ENCODE peak calls at places on chromosomes 13 and 19, in six cellular contexts. J is lower lobe of right lung, X is prostate gland, D is IMR-90, A is heart left ventricle, H is ascending aorta. N is an unnamed sample.

GRCh38 chr13:97574926-97575325 is 141.0 kb downstream of the RAP2A start:
- DNase-seq in D (peak; percentile 52), A (no peak), H (no peak), X (no peak), J (no peak), N (no peak)

GRCh38 chr13:32726374-32727037 is 140.3 kb downstream of the PDS5B start:
- DNase-seq in H (no peak), A (no peak), X (no peak), D (no peak), J (no peak), N (no peak)

GRCh38 chr19:38032951-38033350 is 125.9 kb downstream of the SIPA1L3 start:
- DNase-seq in X (no peak), D (no peak), H (no peak), A (no peak), J (no peak), N (no peak)

GRCh38 chr13:114034481-114034891 is 60.6 kb upstream of the C13orf46 start:
- DNase-seq in J (no peak), D (peak; percentile 80), A (no peak), X (no peak), H (no peak), N (peak; percentile 63)

GRCh38 chr13:50512602-50513527 is 330.6 kb downstream of the DLEU7 start:
- DNase-seq in X (peak; percentile 48), J (peak; percentile 77), D (peak; percentile 61), A (peak; percentile 68), H (peak; percentile 79), N (peak; percentile 76)

GRCh38 chr19:10975374-10976036 is 14.7 kb downstream of the SMARCA4 start:
- DNase-seq in X (no peak), D (peak; percentile 66), J (no peak), A (peak; percentile 53), H (peak; percentile 72), N (peak; percentile 47)

GRCh38 chr13:98273824-98274786 is 97.0 kb upstream of the RNF113B start:
- DNase-seq in D (peak; percentile 40), X (no peak), H (no peak), A (no peak), J (no peak), N (no peak)

GRCh38 chr13:20772401-20773131 is 1.2 kb downstream of the EEF1AKMT1 start:
- DNase-seq in J (no peak), D (peak; percentile 1), A (no peak), X (no peak), H (no peak), N (peak; percentile 8)

GRCh38 chr13:83867708-83868107 is 14.6 kb downstream of the SLITRK1 start:
- DNase-seq in X (no peak), A (no peak), D (no peak), H (no peak), J (no peak), N (no peak)

GRCh38 chr13:82962422-82962821 is 919.9 kb downstream of the SLITRK1 start:
- DNase-seq in D (no peak), J (no peak), X (no peak), A (no peak), H (no peak), N (no peak)

GRCh38 chr19:48717059-48717395 is 2.5 kb downstream of the MAMSTR start:
- DNase-seq in D (peak; percentile 52), X (no peak), A (no peak), H (no peak), J (no peak), N (no peak)

GRCh38 chr13:30247406-30247805 is 59.9 kb downstream of the KATNAL1 start:
- DNase-seq in J (no peak), A (no peak), H (no peak), X (no peak), D (no peak), N (no peak)

GRCh38 chr13:26328326-26328725 is 74.4 kb downstream of the CDK8 start:
- DNase-seq in X (no peak), A (no peak), H (no peak), D (no peak), J (no peak), N (no peak)

GRCh38 chr19:47436712-47437401 is 17.5 kb upstream of the MEIS3 start:
- DNase-seq in H (peak; percentile 86), J (peak; percentile 84), X (peak; percentile 77), D (peak; percentile 47), A (peak; percentile 69), N (no peak)

GRCh38 chr13:113096052-113096744 is 9.4 kb upstream of the F7 start:
- DNase-seq in X (no peak), J (no peak), A (no peak), H (no peak), D (no peak), N (no peak)

GRCh38 chr13:49020940-49021548 is 45.3 kb downstream of the FNDC3A start:
- DNase-seq in A (no peak), D (no peak), X (no peak), H (no peak), J (no peak), N (peak; percentile 30)

GRCh38 chr13:35566340-35566739 is 89.9 kb upstream of the MAB21L1 start:
- DNase-seq in D (no peak), X (no peak), H (no peak), J (no peak), A (no peak), N (no peak)

GRCh38 chr19:9914315-9915207 is 21.8 kb downstream of the OLFM2 start:
- DNase-seq in A (peak; percentile 77), H (peak; percentile 83), J (peak; percentile 76), D (peak; percentile 77), X (peak; percentile 62), N (peak; percentile 73)

GRCh38 chr19:29193116-29193515 is 19.8 kb downstream of the UQCRFS1 start:
- DNase-seq in H (no peak), X (no peak), D (no peak), A (no peak), J (no peak), N (no peak)

GRCh38 chr13:110387451-110388140 is 80.5 kb downstream of the COL4A2 start:
- DNase-seq in X (peak; percentile 37), J (no peak), A (peak; percentile 82), D (peak; percentile 84), H (peak; percentile 94), N (peak; percentile 50)

GRCh38 chr19:4337906-4338440 is 654 bp downstream of the STAP2 start:
- DNase-seq in J (no peak), X (no peak), A (no peak), D (no peak), H (no peak), N (peak; percentile 42)

GRCh38 chr19:4334929-4335833 is 3.4 kb downstream of the STAP2 start:
- DNase-seq in X (no peak), J (no peak), H (no peak), D (no peak), A (no peak), N (no peak)

GRCh38 chr19:4342421-4343055 is 824 bp upstream of the MPND start:
- DNase-seq in J (peak; percentile 96), H (peak; percentile 99), A (peak; percentile 97), D (peak; percentile 100), X (peak; percentile 99), N (peak; percentile 100)

GRCh38 chr19:4343056-4343844 is at the start of gene MPND:
- DNase-seq in J (peak; percentile 96), A (peak; percentile 94), X (peak; percentile 91), D (peak; percentile 64), H (peak; percentile 96), N (peak; percentile 76)

DNA sequence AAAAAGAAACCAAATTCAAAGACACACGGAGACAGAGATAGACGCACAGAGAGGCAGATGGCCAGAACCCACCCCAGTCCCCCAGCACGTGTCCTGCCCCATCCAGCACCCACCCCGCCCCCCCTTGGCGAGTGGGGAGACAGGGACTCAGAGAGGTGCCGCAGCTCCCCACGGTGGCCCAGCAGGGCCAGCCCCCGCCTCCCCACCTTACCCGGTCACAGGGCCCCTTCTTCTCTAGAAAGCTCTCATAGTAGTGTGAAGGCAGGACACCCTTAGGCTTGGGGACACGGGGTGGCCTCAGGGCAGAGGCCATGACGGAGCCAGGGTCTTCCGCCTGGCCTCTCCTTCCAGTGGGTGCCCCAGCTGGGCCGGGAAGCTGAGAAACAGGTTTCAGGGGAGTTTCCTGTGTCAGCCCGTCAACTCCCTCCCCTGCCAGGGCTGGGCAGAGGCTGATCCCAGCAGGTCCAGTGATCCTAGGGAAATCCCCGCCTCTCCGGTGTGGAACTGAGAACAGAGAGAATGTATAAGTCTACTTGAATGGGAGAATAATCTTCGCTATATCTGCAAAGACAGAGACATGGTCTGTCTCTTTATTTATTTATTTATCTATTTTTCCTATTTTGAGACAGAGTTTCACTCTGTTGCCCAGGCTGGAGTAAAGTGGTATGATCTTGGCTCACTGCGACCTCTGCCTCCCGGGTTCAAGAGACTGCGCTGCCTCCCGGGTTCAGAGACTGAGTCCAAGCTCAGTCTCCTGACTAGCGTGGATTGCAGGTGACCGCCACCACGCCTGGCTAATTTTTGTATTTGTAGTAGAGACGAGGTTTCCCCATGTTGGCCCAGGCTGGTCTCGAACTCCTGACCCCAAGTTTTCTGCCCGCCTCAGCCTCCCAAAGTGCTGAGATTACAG is at the start of gene STAP2:
- DNase-seq in D (no peak), X (peak; percentile 85), H (no peak), A (no peak), J (peak; percentile 72), N (no peak)
- H3K4me3 ChIP-seq in D (peak within 1 kb of the TSS; percentile 20), X (peak within 1 kb of the TSS; percentile 39), H (peak within 1 kb of the TSS; percentile 42), A (no peak within 1 kb of the TSS), J (peak within 1 kb of the TSS; percentile 58), N (peak within 1 kb of the TSS; percentile 49)

DNA sequence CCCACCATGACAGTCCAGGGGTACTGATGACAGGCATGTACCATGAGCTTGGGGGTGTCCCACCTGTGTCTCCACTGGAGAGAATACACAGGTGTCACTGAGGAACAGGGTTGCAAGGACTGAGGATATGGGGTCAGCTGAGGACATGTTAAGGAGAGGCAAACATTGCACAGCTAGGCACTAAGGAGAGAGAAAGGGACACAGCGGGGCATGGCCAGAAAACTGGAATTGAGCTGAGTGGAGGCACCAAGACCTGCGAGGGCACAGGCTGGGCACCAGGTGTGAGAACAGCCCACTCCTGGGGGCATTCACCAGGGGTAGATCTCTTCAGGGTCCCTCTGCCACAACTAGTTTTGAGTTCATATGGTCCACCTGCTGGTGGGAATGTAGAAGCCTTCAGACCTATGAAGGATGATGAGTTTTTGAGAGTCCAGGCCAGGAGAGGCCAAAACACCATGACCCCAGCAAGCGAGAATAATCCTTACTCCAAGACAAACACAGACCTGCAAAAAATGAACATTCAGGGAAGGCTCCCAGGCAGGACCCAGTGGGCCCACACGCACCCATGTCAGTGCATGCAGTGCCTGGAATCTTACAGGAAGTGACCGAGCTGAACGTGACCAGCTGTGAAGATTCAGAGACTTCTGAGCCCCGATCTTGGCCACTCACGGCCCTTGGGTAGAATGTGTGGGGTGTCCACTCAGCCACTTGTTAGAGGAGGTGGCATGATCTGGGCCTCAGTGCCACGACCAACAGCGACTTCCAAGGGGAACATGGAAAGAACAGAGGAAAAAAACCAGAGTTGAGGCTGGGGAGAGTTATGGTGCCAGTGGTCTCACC is 1.4 kb upstream of the ZNF584 start:
- DNase-seq in X (no peak), A (no peak), J (no peak), H (no peak), D (no peak), N (no peak)
- TF ChIP-seq CTCF in X (peak; percentile 30), A (peak; percentile 20), J (peak; percentile 12), H (no peak), D (peak; percentile 39), N (peak; percentile 38)

DNA sequence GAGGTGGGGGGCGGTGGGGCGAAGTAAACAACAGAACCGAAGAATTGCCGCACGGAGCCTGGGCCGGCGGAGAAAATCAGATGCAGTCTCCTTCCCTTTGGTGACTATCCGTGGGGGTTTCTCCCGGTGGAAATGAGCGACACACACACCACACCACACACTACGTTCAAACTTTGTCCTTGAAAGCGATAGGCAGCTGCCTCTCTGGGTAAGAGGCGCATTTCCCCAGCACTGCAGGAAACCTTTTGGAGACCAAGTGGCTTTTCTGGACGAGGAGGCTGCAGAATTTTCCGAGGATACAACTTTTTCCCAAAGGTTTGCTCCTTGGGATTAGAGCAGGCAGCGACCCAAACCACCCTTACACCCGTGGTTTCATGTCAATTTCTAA is 38.1 kb upstream of the FLT1 start:
- DNase-seq in X (no peak), A (no peak), J (no peak), H (no peak), D (no peak), N (no peak)
- H3K4me3 ChIP-seq in X (no peak overlapping the region), A (peak overlapping the region; percentile 39), J (peak overlapping the region; percentile 50), H (peak overlapping the region; percentile 59), D (peak overlapping the region; percentile 43), N (peak overlapping the region; percentile 48)

GRCh38 chr19:4730740-4731171 is 7.1 kb upstream of the DPP9 start:
- DNase-seq in H (no peak), A (no peak), X (no peak), J (no peak), D (no peak), N (no peak)
- TF ChIP-seq CTCF in H (peak; percentile 17), A (peak; percentile 40), X (peak; percentile 24), J (peak; percentile 55), D (peak; percentile 39), N (peak; percentile 37)

N was measured in foreskin fibroblast.